ENCODE peak calls at places on chromosomes 11 and 22, in eight cellular contexts. J is neuronal stem cell, P is left ventricle myocardium inferior, X is foreskin keratinocyte, C is hepatocyte, R is ovary, N is endodermal cell, A is upper lobe of right lung. L is an unnamed sample.

GRCh38 chr22:45441158-45441557 is 27.7 kb downstream of the RIBC2 start:
- DNase-seq in R (peak), C (peak), N (peak), X (peak), J (peak), A (no peak), P (peak), L (no peak)

GRCh38 chr22:42313204-42313603 is 42.8 kb upstream of the TCF20 start:
- DNase-seq in P (no peak), J (no peak), X (no peak), R (no peak), A (no peak), N (peak), C (no peak), L (no peak)

GRCh38 chr11:125320347-125321122 is 156.0 kb downstream of the PKNOX2 start:
- DNase-seq in A (no peak), R (no peak), J (no peak), X (no peak), N (no peak), C (no peak), P (no peak), L (no peak)

GRCh38 chr11:12222099-12222751 is 111.8 kb downstream of the MICAL2 start:
- DNase-seq in J (no peak), R (peak), A (peak), C (no peak), N (no peak), P (peak), X (no peak), L (no peak)

GRCh38 chr11:122804161-122804560 is 34.1 kb upstream of the CRTAM start:
- DNase-seq in R (no peak), N (no peak), A (no peak), J (no peak), P (no peak), X (peak), C (no peak), L (peak)

GRCh38 chr22:35592418-35592967 is 24.6 kb downstream of the MB start:
- DNase-seq in P (no peak), A (no peak), C (no peak), N (no peak), R (no peak), J (no peak), X (no peak), L (no peak)

GRCh38 chr22:48088226-48088625 is 1325.8 kb downstream of the TBC1D22A start:
- DNase-seq in C (no peak), P (no peak), J (no peak), N (no peak), R (no peak), X (no peak), A (no peak), L (no peak)

GRCh38 chr11:106495046-106495445 is 417.6 kb downstream of the AASDHPPT start:
- DNase-seq in J (no peak), R (no peak), C (peak), P (no peak), A (no peak), N (no peak), X (peak), L (peak)

GRCh38 chr11:5007561-5007960 is 12.9 kb downstream of the OR51L1 start:
- DNase-seq in J (no peak), R (no peak), P (no peak), C (no peak), N (no peak), X (no peak), A (no peak), L (no peak)

GRCh38 chr11:134252539-134253188 is 488 bp downstream of the THYN1 start:
- DNase-seq in X (peak), N (peak), J (peak), A (no peak), R (peak), P (no peak), C (peak), L (no peak)

GRCh38 chr11:20110908-20111669 is 49.2 kb downstream of the DBX1 start:
- DNase-seq in N (peak), X (peak), J (peak), A (no peak), P (no peak), C (peak), R (peak), L (peak)

GRCh38 chr22:32083814-32084213 is 40.8 kb downstream of the SLC5A1 start:
- DNase-seq in J (no peak), N (no peak), X (no peak), C (no peak), P (no peak), A (no peak), R (no peak), L (no peak)

GRCh38 chr22:39690901-39691620 is 120.5 kb downstream of the CACNA1I start:
- DNase-seq in R (no peak), A (no peak), N (no peak), C (peak), P (no peak), J (peak), X (no peak), L (no peak)

GRCh38 chr22:20137113-20137512 is 5.5 kb downstream of the ZDHHC8 start:
- DNase-seq in P (no peak), J (no peak), N (no peak), A (no peak), X (no peak), R (no peak), C (no peak), L (no peak)

GRCh38 chr11:76209956-76210885 is 3.9 kb upstream of the WNT11 start:
- DNase-seq in J (peak), P (peak), R (peak), A (peak), C (peak), N (peak), X (no peak), L (no peak)

GRCh38 chr11:23778971-23779370 is 717.9 kb upstream of the LUZP2 start:
- DNase-seq in P (no peak), A (no peak), J (no peak), R (no peak), X (no peak), N (no peak), C (no peak), L (no peak)

GRCh38 chr11:43493431-43493830 is 134.7 kb downstream of the TTC17 start:
- DNase-seq in C (no peak), N (no peak), P (no peak), R (no peak), X (no peak), J (no peak), A (no peak), L (no peak)

GRCh38 chr22:43853328-43853931 is 8.9 kb downstream of the SULT4A1 start:
- DNase-seq in X (no peak), P (no peak), J (no peak), R (no peak), N (peak), A (peak), C (no peak), L (no peak)

GRCh38 chr11:111298466-111299110 is at the start of gene POU2AF3:
- DNase-seq in J (no peak), X (no peak), A (no peak), N (no peak), P (no peak), R (peak), C (no peak), L (no peak)

GRCh38 chr11:124756753-124757227 is 4.7 kb upstream of the VSIG2 start:
- DNase-seq in C (no peak), X (no peak), R (no peak), A (no peak), N (peak), J (no peak), P (no peak), L (no peak)

GRCh38 chr11:12088047-12088481 is 22.3 kb upstream of the MICAL2 start:
- DNase-seq in J (no peak), C (no peak), A (no peak), X (peak), N (no peak), R (no peak), P (peak), L (peak)

GRCh38 chr22:24994070-24994763 is 41.7 kb downstream of the KIAA1671 start:
- DNase-seq in P (no peak), A (no peak), J (no peak), R (no peak), N (peak), C (peak), X (peak), L (peak)
- H3K27ac ChIP-seq in P (no peak), A (no peak), J (no peak), R (no peak), N (no peak), C (peak), X (peak), L (peak)

DNA sequence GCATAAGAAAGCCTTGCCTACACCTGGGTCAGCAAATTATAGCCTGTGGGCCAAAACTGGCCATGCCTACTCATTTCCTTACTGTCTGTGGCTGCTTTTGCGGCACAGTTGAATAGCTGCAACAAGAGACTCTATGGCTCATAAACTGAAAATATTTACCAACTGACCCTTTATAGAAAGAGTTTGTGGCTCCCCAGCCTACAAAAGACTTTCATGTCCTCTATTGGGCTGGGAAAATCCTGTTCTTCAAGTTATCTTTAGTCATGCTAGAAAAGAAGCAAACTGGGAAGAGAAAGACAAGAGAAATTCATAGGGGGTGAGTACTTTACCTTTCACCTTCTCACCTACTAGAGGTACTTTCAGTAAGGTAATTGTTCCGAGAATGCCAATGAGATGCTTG is 175.1 kb downstream of the SWAP70 start:
- DNase-seq in J (no peak), N (no peak), A (no peak), R (no peak), X (peak), C (no peak), P (no peak), L (peak)
- H3K27ac ChIP-seq in J (no peak), N (no peak), A (no peak), R (no peak), X (peak), C (no peak), P (no peak), L (peak)

DNA sequence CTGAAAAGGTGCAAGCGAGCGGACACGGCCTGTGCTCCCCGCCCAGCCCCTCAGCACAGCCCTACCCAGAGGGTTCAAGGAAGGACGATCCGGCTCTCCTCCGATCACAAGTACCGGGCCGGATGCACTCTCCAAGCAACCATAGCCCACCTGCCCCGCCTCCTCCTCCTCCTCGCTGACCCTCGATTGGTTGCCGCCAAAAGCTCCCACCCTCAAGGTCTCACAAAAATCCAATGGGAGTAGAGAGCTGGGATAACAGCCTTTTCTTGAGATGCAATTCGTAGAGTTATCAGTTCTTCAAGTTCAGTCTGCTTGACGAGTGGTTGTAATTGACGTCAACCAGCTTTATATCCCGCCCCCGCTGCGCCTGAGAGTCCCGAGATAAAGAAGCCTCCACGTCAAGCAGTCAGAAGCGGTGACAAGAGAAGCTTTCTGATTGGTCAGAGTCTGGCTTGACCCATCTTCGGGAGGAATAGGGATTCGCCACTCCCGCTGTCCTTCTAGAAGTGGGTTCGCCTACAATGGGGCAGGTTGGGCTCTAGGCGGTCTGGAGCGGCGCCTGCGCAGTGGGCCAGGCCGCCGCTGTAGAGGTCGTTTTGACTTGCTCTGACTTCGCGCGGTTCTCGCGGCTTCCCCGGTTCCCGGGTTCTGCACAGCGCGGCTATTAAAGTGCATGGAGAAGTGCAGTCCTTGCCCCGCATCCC is at the start of gene IFT27:
- DNase-seq in J (peak), X (peak), P (peak), R (peak), N (peak), C (peak), A (peak), L (peak)
- H3K27ac ChIP-seq in J (no peak), X (no peak), P (peak), R (peak), N (no peak), C (peak), A (peak), L (no peak)

GRCh38 chr11:119722281-119722794 is 6.7 kb downstream of the NECTIN1 start:
- DNase-seq in A (no peak), C (no peak), N (peak), X (no peak), J (no peak), R (no peak), P (no peak), L (no peak)
- H3K27ac ChIP-seq in A (no peak), C (no peak), N (no peak), X (no peak), J (no peak), R (no peak), P (no peak), L (peak)

L was measured in epithelial cell of prostate.